ENCODE peak calls at places on chromosomes 7 and 10, in six cellular contexts. L, O, X, V, I and P are unnamed samples. For H3K9me3, the result is how much of the 10 kb centered on the place peaks cover.

GRCh38 chr10:8498290-8498689 is 443.8 kb downstream of the GATA3 start:
- DNase-seq in L (no peak), O (no peak), X (no peak), V (no peak), I (no peak), P (no peak)

GRCh38 chr7:129803546-129804081 is 149.1 kb downstream of the UBE2H start:
- DNase-seq in L (no peak), O (no peak), X (no peak), V (no peak), I (no peak), P (no peak)

GRCh38 chr10:28892818-28893547 is 215.7 kb downstream of the BAMBI start:
- DNase-seq in L (peak), O (no peak), X (no peak), V (peak), I (no peak), P (no peak)

GRCh38 chr10:50576995-50577394 is 46.8 kb downstream of the SGMS1 start:
- DNase-seq in L (no peak), O (no peak), X (no peak), V (no peak), I (no peak), P (no peak)

GRCh38 chr7:106114735-106115383 is 2.7 kb upstream of the SYPL1 start:
- DNase-seq in L (no peak), O (no peak), X (no peak), V (no peak), I (no peak), P (peak)

GRCh38 chr10:122142652-122143237 is 128.4 kb upstream of the BTBD16 start:
- DNase-seq in L (no peak), O (no peak), X (peak), V (no peak), I (no peak), P (no peak)

GRCh38 chr7:21256310-21256877 is 171.5 kb upstream of the SP4 start:
- DNase-seq in L (peak), O (no peak), X (peak), V (peak), I (no peak), P (peak)

GRCh38 chr10:16689227-16689626 is 128.0 kb downstream of the RSU1 start:
- DNase-seq in L (no peak), O (no peak), X (no peak), V (no peak), I (no peak), P (no peak)

GRCh38 chr7:134365341-134366054 is 48.8 kb upstream of the SLC35B4 start:
- DNase-seq in L (peak), O (no peak), X (no peak), V (peak), I (no peak), P (no peak)

GRCh38 chr7:84193787-84194186 is 802 bp downstream of the SEMA3A start:
- DNase-seq in L (no peak), O (no peak), X (no peak), V (peak), I (no peak), P (no peak)

GRCh38 chr10:22737587-22737986 is 23.2 kb upstream of the PIP4K2A start:
- DNase-seq in L (peak), O (no peak), X (no peak), V (peak), I (no peak), P (no peak)

GRCh38 chr10:114043532-114044250 is at the start of gene ADRB1:
- DNase-seq in L (peak), O (peak), X (peak), V (peak), I (peak), P (no peak)

GRCh38 chr7:115914951-115915350 is 115.6 kb downstream of the TFEC start:
- DNase-seq in L (no peak), O (no peak), X (no peak), V (no peak), I (no peak), P (no peak)

GRCh38 chr7:143126146-143126545 is 5.7 kb upstream of the PIP start:
- DNase-seq in L (peak), O (no peak), X (no peak), V (no peak), I (no peak), P (no peak)

GRCh38 chr7:27677912-27678612 is 15.4 kb upstream of the HIBADH start:
- DNase-seq in L (peak), O (no peak), X (no peak), V (peak), I (no peak), P (no peak)

GRCh38 chr7:142807855-142808460 is 37.2 kb downstream of the PRSS2 start:
- DNase-seq in L (no peak), O (no peak), X (no peak), V (no peak), I (no peak), P (peak)

GRCh38 chr7:92614586-92615237 is 24.5 kb upstream of the FAM133B start:
- DNase-seq in L (no peak), O (no peak), X (no peak), V (peak), I (no peak), P (no peak)

GRCh38 chr7:30936650-30937245 is 25.1 kb downstream of the AQP1 start:
- DNase-seq in L (no peak), O (no peak), X (no peak), V (no peak), I (no peak), P (no peak)

GRCh38 chr10:130193493-130194193 is 57.5 kb downstream of the GLRX3 start:
- DNase-seq in L (no peak), O (no peak), X (no peak), V (no peak), I (no peak), P (no peak)

GRCh38 chr7:119974972-119975371 is 298.0 kb upstream of the KCND2 start:
- DNase-seq in L (no peak), O (no peak), X (no peak), V (no peak), I (no peak), P (no peak)

GRCh38 chr7:2663121-2663886 is 24.7 kb upstream of the AMZ1 start:
- DNase-seq in L (no peak), O (no peak), X (no peak), V (peak), I (no peak), P (no peak)

GRCh38 chr7:33534830-33535229 is 370.5 kb upstream of the BMPER start:
- DNase-seq in L (no peak), O (no peak), X (peak), V (no peak), I (no peak), P (no peak)

GRCh38 chr10:13439771-13440708 is 88.8 kb downstream of the BEND7 start:
- DNase-seq in L (peak), O (peak), X (peak), V (peak), I (peak), P (peak)

GRCh38 chr10:29130190-29130673 is 158.6 kb upstream of the LYZL1 start:
- DNase-seq in L (peak), O (no peak), X (peak), V (peak), I (no peak), P (no peak)

GRCh38 chr7:87127019-87127418 is 25.2 kb upstream of the DMTF1 start:
- DNase-seq in L (no peak), O (no peak), X (no peak), V (no peak), I (no peak), P (no peak)

GRCh38 chr10:100725041-100725440 is 20.3 kb upstream of the PAX2 start:
- DNase-seq in L (no peak), O (no peak), X (no peak), V (no peak), I (no peak), P (no peak)

GRCh38 chr7:85974176-85974575 is 669.5 kb upstream of the GRM3 start:
- DNase-seq in L (no peak), O (no peak), X (no peak), V (no peak), I (no peak), P (no peak)

GRCh38 chr10:118035358-118036031 is 11.2 kb downstream of the RAB11FIP2 start:
- DNase-seq in L (no peak), O (no peak), X (no peak), V (peak), I (no peak), P (peak)

GRCh38 chr7:75567948-75568595 is 76.0 kb downstream of the SPDYE5 start:
- DNase-seq in L (no peak), O (no peak), X (no peak), V (no peak), I (no peak), P (no peak)

GRCh38 chr7:114102996-114103395 is 184.2 kb upstream of the PPP1R3A start:
- DNase-seq in L (no peak), O (no peak), X (no peak), V (no peak), I (no peak), P (no peak)

GRCh38 chr10:90788987-90789386 is 68.9 kb downstream of the HTR7 start:
- DNase-seq in L (no peak), O (no peak), X (no peak), V (no peak), I (no peak), P (no peak)

GRCh38 chr7:2495402-2496309 is 19.5 kb upstream of the GRIFIN start:
- DNase-seq in L (no peak), O (no peak), X (peak), V (no peak), I (no peak), P (no peak)

GRCh38 chr10:52213511-52213831 is 100.6 kb upstream of the DKK1 start:
- DNase-seq in L (peak), O (no peak), X (peak), V (peak), I (no peak), P (no peak)

GRCh38 chr7:27251136-27251512 is 8.5 kb downstream of the EVX1 start:
- DNase-seq in L (no peak), O (no peak), X (no peak), V (no peak), I (no peak), P (no peak)

GRCh38 chr7:120941064-120941463 is 9.5 kb upstream of the ING3 start:
- DNase-seq in L (no peak), O (no peak), X (no peak), V (peak), I (no peak), P (no peak)

DNA sequence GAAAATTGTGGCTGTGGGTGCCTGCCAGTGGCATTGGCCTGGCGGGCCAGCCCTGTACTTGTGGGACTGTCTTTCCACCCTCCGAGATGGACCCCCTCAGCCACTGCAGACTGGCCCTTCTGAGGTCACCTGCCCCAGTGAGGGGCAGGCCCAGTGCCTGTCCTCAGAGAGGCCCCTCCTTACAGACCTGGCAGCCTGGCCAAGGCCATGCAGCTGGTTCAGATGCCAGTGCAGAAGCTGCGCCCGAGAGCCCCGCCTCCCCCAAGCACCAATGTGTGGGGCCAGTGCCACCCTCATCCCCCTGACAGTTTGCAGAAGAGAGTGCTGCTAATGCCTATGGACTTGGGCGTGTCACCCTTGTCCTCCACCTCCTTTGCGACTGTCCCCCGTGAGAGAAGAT is 10.0 kb downstream of the ZNF316 start:
- DNase-seq in L (no peak), O (no peak), X (no peak), V (no peak), I (no peak), P (no peak)
- H3K9me3 ChIP-seq in L (under half), O (under half), X (under half), V (under half), I (under half), P (under half)

GRCh38 chr10:131275691-131276090 is 35.8 kb downstream of the TCERG1L start:
- DNase-seq in L (no peak), O (no peak), X (no peak), V (no peak), I (no peak), P (no peak)
- H3K9me3 ChIP-seq in L (half or more), O (under half), X (under half), V (under half), I (under half), P (under half)

DNA sequence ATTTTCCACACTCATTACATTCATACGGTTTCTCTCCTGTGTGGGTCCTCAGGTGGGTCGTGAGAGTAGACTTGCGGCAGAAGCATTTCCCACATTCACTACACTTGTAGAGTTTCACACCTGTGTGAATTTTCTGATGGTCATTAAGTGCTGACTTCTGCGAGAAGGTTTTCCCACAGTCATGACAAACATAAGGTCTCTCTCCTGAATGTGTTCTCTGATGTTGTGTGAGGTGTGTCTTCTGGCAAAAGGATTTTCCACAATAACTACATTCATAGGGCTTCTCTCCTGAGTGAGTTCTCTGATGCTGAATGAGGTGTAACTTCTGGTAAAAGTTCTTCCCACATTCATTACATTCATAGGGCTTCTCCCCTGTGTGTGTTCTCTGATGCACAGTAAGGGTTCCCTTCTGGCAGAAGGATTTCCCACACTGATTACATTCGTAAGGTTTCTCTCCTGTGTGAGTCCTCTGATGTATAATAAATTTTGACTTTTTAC is 15.1 kb downstream of the ZNF12 start:
- DNase-seq in L (peak), O (no peak), X (no peak), V (peak), I (no peak), P (no peak)
- H3K9me3 ChIP-seq in L (half or more), O (under half), X (under half), V (under half), I (under half), P (half or more)

GRCh38 chr7:23607130-23607529 is 9.9 kb downstream of the CCDC126 start:
- DNase-seq in L (no peak), O (no peak), X (no peak), V (no peak), I (no peak), P (no peak)
- H3K9me3 ChIP-seq in L (under half), O (under half), X (under half), V (under half), I (under half), P (under half)

GRCh38 chr7:56175086-56175760 is 59.0 kb upstream of the NUPR2 start:
- DNase-seq in L (no peak), O (peak), X (no peak), V (no peak), I (peak), P (no peak)
- H3K9me3 ChIP-seq in L (under half), O (under half), X (under half), V (under half), I (under half), P (under half)

DNA sequence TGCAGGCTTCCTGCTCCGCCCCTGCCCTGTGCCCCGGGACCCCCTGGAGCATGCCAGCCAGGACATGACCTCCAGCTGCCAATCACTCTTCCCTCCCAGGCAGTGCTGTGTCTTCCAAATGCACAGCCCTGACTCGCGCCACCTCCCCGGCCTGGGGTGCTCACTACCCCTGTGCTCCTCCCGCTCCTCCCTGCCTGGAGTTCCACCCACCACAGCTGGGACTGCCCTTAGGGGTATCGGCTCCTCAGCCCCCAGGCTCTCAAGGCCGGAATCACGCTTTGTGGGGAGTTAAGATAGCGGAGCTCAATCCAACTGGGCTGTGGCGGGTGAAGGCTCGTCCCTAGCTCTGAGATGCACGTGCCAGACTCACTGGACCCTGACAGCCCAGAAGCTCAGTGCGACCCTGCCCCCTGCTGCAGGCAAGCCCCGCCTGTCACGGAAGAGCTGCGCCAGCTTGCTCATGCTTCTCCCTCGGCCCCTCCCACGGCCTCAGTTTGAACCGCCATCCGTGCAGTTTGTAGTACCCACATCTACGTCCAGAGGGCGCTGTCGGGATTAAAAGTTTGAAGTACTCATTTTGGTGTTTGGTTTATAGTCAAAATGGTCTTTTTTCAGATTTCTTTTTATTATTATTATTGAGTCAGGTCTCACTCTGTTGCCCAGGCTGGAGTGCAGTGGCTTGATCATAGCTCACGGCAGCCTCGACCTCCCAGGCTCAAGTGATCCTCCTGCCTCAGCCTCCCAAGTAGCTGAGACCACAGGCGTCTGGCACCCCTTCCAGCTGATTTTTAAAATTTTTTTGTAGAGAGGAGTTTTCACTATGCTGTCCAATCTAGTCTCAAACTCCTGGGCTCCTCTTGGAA is 142.5 kb upstream of the TCERG1L start:
- DNase-seq in L (no peak), O (peak), X (peak), V (peak), I (no peak), P (peak)
- H3K9me3 ChIP-seq in L (under half), O (under half), X (under half), V (under half), I (under half), P (under half)

GRCh38 chr7:56483861-56484550 is 367.8 kb upstream of the NUPR2 start:
- DNase-seq in L (no peak), O (no peak), X (no peak), V (no peak), I (no peak), P (no peak)
- H3K9me3 ChIP-seq in L (under half), O (under half), X (under half), V (under half), I (under half), P (half or more)

DNA sequence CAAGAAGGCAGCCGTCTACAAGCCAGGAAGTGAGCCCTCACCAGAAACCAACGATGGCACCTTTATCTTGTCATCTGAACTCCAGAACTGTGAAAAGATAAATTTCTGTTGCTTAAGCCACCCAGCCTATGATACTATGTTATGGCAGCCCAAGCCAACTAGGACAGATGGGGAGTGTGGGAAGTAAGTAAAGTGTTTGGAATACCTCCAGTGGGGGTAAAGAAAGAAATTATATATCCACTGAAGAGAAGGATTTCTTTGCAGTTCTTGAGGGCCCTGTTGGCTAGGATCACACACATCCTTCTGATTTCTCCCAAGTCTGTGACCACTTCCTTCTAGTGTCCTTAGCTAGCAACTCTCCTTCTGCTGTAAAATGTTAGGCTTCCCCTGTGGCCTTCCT is 384.4 kb downstream of the TNS3 start:
- DNase-seq in L (no peak), O (no peak), X (no peak), V (no peak), I (no peak), P (no peak)
- H3K9me3 ChIP-seq in L (under half), O (under half), X (under half), V (under half), I (under half), P (under half)

GRCh38 chr7:57769131-57769530 is 319.2 kb downstream of the ZNF716 start:
- DNase-seq in L (no peak), O (no peak), X (no peak), V (no peak), I (no peak), P (no peak)

GRCh38 chr7:57775396-57776088 is 325.6 kb downstream of the ZNF716 start:
- DNase-seq in L (no peak), O (no peak), X (no peak), V (no peak), I (no peak), P (no peak)

GRCh38 chr7:57769958-57770357 is 320.0 kb downstream of the ZNF716 start:
- DNase-seq in L (no peak), O (no peak), X (no peak), V (no peak), I (no peak), P (no peak)

GRCh38 chr7:57772126-57772924 is 322.3 kb downstream of the ZNF716 start:
- DNase-seq in L (no peak), O (no peak), X (no peak), V (no peak), I (no peak), P (no peak)

DNA sequence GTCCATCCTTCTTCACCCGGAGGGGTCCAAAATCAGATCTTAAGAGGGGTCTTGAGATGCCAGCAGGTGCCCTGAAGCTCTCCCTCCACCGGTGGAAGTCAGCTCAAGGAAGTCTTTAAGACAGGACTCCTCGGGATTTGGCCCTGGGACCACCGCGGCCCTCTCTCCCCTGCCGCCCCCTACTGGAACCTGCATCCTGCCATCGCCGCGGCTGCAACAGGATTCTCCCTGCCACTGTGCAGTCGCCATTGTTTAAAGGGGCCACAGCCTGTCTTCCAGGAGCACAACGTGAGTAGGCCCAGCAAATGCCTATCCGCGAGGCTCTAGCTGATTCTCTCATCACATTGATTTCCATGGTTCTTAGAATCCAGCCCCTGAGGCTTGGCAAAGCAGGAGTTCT is 324.3 kb downstream of the ZNF716 start:
- DNase-seq in L (no peak), O (no peak), X (no peak), V (no peak), I (no peak), P (no peak)
- H3K9me3 ChIP-seq in L (under half), O (under half), X (under half), V (under half), I (under half), P (under half)